ENCODE peak calls at places on chromosome X, in six cellular contexts. S is IMR-90, P is mesendoderm, F is neuronal stem cell, V is H1, X is H9. B is an unnamed sample. For H3K27me3, the result is how much of the 10 kb centered on the place peaks cover.

GRCh38 chrX:148500428-148501120 is at the start of gene AFF2:
- DNase-seq in S (no peak), P (peak), F (peak), V (peak), X (peak), B (peak)

GRCh38 chrX:19625612-19626011 is 110.3 kb upstream of the MAP3K15 start:
- DNase-seq in S (no peak), P (peak), F (no peak), V (no peak), X (no peak), B (peak)

GRCh38 chrX:19566359-19567141 is 51.2 kb upstream of the MAP3K15 start:
- DNase-seq in S (peak), P (peak), F (no peak), V (no peak), X (no peak), B (peak)

GRCh38 chrX:40279091-40279430 is 181.3 kb upstream of the BCOR start:
- DNase-seq in S (no peak), P (no peak), F (no peak), V (no peak), X (no peak), B (no peak)

GRCh38 chrX:43850612-43851011 is 31.6 kb downstream of the MAOB start:
- DNase-seq in S (no peak), P (no peak), F (no peak), V (no peak), X (no peak), B (no peak)

GRCh38 chrX:150841466-150842197 is 56.8 kb downstream of the CD99L2 start:
- DNase-seq in S (peak), P (no peak), F (no peak), V (no peak), X (no peak), B (peak)

GRCh38 chrX:24890677-24891076 is 125.1 kb downstream of the ARX start:
- DNase-seq in S (no peak), P (no peak), F (no peak), V (no peak), X (no peak), B (no peak)

GRCh38 chrX:13658602-13659001 is 5.7 kb downstream of the TCEANC start:
- DNase-seq in S (peak), P (peak), F (peak), V (no peak), X (no peak), B (peak)

GRCh38 chrX:80648023-80648422 is 161.7 kb downstream of the BRWD3 start:
- DNase-seq in S (no peak), P (peak), F (peak), V (no peak), X (no peak), B (peak)

GRCh38 chrX:109489174-109489573 is 7.3 kb upstream of the GUCY2F start:
- DNase-seq in S (no peak), P (no peak), F (no peak), V (no peak), X (no peak), B (no peak)

DNA sequence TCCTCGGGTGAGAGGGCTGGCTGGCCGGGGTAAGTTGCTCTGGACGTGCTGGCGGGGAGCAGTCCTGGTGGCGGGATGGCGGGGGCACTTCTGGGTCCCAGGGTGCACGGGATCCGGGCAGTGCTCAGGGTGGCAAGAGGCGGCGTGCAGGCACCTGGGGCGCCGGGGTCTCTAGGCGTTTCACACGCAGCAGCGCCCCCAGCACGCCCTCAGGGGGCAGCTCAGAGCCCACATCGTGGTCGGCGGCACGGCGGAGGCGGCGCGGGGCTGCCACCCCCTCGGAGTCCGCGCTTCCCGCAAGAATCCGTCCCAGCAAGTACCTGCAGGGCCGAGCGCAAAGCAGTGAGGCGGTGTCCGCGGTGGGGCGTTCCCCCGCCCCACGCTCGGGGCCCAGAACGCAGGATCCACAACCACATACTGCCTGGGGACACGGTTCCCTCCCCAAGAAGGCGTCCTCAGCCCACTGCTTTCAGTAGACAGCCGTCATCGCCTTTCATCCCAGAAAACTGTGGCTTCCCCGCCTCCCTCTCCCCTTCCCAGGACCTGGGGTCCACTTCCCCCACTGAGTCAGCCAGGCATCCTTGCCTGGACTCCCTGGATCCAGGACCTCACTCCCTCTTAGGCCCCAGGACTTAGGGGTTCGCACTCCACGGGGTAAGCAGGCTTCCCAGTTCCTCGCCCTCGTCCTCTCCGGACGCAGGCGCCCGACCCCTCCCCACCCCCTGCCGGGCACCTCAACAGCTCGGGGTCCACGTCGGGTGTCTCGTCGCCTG is 4.1 kb downstream of the PCSK1N start:
- DNase-seq in S (no peak), P (no peak), F (no peak), V (no peak), X (no peak), B (no peak)
- H3K18ac ChIP-seq in S (no peak), P (no peak), F (no peak), V (no peak), X (no peak), B (no peak)

DNA sequence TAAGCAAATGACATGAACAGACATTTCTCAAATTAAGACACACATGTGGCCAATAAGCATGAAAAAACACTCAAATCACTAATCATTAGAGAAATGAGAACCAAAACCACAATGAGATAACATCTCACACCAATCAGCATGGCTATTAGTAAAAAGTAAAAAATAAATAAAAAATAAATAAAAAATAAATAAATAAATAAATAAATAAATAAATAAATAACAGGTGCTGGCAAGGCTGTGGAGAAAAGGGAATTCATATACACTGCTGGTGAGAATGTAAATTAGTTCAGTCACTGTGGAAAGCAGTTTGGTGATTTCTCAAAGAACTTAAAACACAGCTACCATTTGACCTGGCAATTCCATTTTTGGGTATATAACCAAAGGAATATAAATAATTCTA is 167.1 kb upstream of the CNKSR2 start:
- DNase-seq in S (no peak), P (no peak), F (no peak), V (no peak), X (no peak), B (no peak)
- H2BK15ac ChIP-seq in S (no peak), P (no peak), F (no peak), V (no peak), X (no peak), B (no peak)

GRCh38 chrX:107675365-107675654 is 47.0 kb downstream of the PRPS1 start:
- DNase-seq in S (no peak), P (no peak), F (no peak), V (no peak), X (no peak), B (no peak)

GRCh38 chrX:107677501-107677901 is 49.2 kb downstream of the PRPS1 start:
- DNase-seq in S (no peak), P (peak), F (no peak), V (no peak), X (no peak), B (peak)

GRCh38 chrX:107677909-107678308 is 49.6 kb downstream of the PRPS1 start:
- DNase-seq in S (no peak), P (no peak), F (no peak), V (no peak), X (no peak), B (peak)

GRCh38 chrX:107675823-107676555 is 47.7 kb downstream of the PRPS1 start:
- DNase-seq in S (peak), P (no peak), F (no peak), V (no peak), X (no peak), B (peak)

GRCh38 chrX:107676559-107677378 is 48.5 kb downstream of the PRPS1 start:
- DNase-seq in S (peak), P (peak), F (no peak), V (no peak), X (no peak), B (peak)
- H3K27me3 ChIP-seq in S (under half), P (under half), F (under half), V (under half), X (under half), B (under half)

GRCh38 chrX:69109706-69110635 is 55.3 kb downstream of the PJA1 start:
- DNase-seq in S (peak), P (peak), F (no peak), V (no peak), X (peak), B (peak)

GRCh38 chrX:69104756-69105434 is 60.4 kb downstream of the PJA1 start:
- DNase-seq in S (no peak), P (peak), F (no peak), V (no peak), X (no peak), B (no peak)

GRCh38 chrX:69107231-69107739 is 58.0 kb downstream of the PJA1 start:
- DNase-seq in S (no peak), P (peak), F (no peak), V (no peak), X (peak), B (no peak)

GRCh38 chrX:69109036-69109663 is 56.1 kb downstream of the PJA1 start:
- DNase-seq in S (no peak), P (no peak), F (no peak), V (no peak), X (no peak), B (no peak)

GRCh38 chrX:69107747-69108410 is 57.4 kb downstream of the PJA1 start:
- DNase-seq in S (no peak), P (peak), F (no peak), V (no peak), X (no peak), B (no peak)
- H3K18ac ChIP-seq in S (no peak), P (no peak), F (peak), V (peak), X (no peak), B (peak)

GRCh38 chrX:47175588-47175980 is 18.0 kb upstream of the UBA1 start:
- DNase-seq in S (no peak), P (no peak), F (no peak), V (no peak), X (no peak), B (no peak)
- H2BK15ac ChIP-seq in S (no peak), P (no peak), F (no peak), V (no peak), X (no peak), B (no peak)

GRCh38 chrX:136251042-136251991 is at the start of gene MAP7D3:
- DNase-seq in S (peak), P (peak), F (peak), V (peak), X (peak), B (peak)

GRCh38 chrX:136246201-136246600 is 5.0 kb downstream of the MAP7D3 start:
- DNase-seq in S (no peak), P (no peak), F (no peak), V (no peak), X (no peak), B (no peak)

GRCh38 chrX:136255543-136255942 is 4.3 kb upstream of the MAP7D3 start:
- DNase-seq in S (no peak), P (no peak), F (no peak), V (no peak), X (no peak), B (no peak)

DNA sequence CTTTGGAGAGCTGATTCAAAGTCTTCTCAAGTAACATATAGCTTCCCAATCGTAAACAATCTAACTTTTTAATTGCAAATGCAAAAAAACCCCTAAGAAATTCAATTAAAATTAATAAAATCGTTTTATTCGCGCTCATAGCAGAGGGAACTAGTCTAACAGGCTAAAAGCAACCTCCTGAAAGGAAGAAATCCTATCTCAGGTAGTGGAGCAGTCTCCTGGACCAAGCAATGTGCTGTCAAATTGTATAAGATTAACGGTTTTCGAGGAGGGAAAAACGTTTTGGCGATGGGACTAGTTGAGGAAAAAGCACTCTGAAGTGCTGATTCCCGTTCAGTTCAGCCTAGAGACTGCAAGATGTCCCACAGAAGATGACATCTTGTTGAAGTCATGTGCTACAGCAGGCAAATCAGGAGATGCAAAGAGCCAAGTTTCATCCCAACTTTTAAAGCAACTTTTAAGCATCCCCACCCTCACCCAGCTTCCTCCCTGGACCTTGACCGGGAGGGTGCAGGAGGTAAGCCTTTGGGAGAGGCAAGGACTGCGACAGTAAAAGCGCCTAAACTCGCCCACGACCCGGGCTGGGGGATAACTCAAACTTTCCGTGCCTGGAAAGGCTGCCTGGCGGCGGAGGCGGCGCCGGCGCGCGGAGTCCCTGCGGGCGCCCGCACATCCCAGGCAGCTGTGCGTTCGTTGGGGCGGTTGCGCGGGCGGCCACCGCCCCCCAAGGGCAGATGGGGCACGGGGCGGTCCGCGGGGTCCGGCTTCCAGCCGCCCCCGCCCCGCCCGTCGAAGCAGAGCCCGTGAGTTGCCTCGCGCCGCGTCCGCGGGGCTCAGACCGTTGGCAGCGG is 784 bp downstream of the MAP7D3 start:
- DNase-seq in S (no peak), P (peak), F (no peak), V (peak), X (no peak), B (peak)
- H3K27me3 ChIP-seq in S (under half), P (under half), F (under half), V (under half), X (under half), B (under half)

GRCh38 chrX:37371578-37371981 is 22.4 kb downstream of the PRRG1 start:
- DNase-seq in S (peak), P (no peak), F (no peak), V (no peak), X (no peak), B (no peak)
- H3K18ac ChIP-seq in S (no peak), P (no peak), F (no peak), V (no peak), X (no peak), B (no peak)

DNA sequence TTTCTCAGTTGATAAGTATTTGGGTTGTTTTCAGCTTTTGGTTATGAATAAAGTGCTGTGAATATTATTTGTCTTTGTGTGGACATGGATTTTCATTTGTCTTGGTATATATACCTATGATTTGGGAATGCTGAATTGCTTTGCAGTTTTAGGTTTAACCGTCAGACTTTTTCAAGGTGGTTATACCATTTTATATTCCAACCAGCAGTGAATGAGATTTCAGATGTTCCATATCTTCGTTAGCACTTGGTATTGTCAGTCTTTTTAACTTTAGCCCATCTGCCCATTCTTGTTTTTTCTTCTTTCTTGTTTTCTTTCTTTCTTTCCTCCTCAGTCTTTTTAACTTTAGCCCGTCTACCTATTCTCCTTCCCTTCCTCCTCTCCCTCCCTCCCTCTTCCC is 106.0 kb downstream of the KDM6A start:
- DNase-seq in S (no peak), P (no peak), F (no peak), V (no peak), X (no peak), B (no peak)
- H2BK15ac ChIP-seq in S (no peak), P (no peak), F (no peak), V (no peak), X (no peak), B (no peak)

B was measured in mesenchymal stem cell.